ENCODE peak calls at places on chromosomes 2 and 18, in four cellular contexts. One of them, this sample, is unnamed.

GRCh38 chr2:157046396-157046795 is 211.1 kb upstream of the GALNT5 start:
- DNase-seq in AG09309: no peak
- DNase-seq in fibroblast of mammary gland: no peak
- DNase-seq in SK-N-SH: no peak
- DNase-seq in this sample: no peak

GRCh38 chr18:9827856-9828793 is 57.6 kb upstream of the TXNDC2 start:
- DNase-seq in SK-N-SH: no peak
- DNase-seq in AG09309: peak
- DNase-seq in fibroblast of mammary gland: peak
- DNase-seq in this sample: peak

GRCh38 chr18:7388752-7389151 is 157.9 kb downstream of the LRRC30 start:
- DNase-seq in AG09309: no peak
- DNase-seq in fibroblast of mammary gland: no peak
- DNase-seq in SK-N-SH: peak
- DNase-seq in this sample: no peak

GRCh38 chr2:183868707-183869106 is 729.6 kb upstream of the ZNF804A start:
- DNase-seq in fibroblast of mammary gland: peak
- DNase-seq in SK-N-SH: no peak
- DNase-seq in AG09309: no peak
- DNase-seq in this sample: no peak

GRCh38 chr2:54380627-54381026 is 75.5 kb upstream of the SPTBN1 start:
- DNase-seq in AG09309: no peak
- DNase-seq in SK-N-SH: no peak
- DNase-seq in fibroblast of mammary gland: no peak
- DNase-seq in this sample: no peak

GRCh38 chr18:42706029-42706608 is 409.4 kb downstream of the RIT2 start:
- DNase-seq in fibroblast of mammary gland: no peak
- DNase-seq in AG09309: no peak
- DNase-seq in SK-N-SH: no peak
- DNase-seq in this sample: no peak

GRCh38 chr18:59996370-59996966 is 96.7 kb downstream of the PMAIP1 start:
- DNase-seq in SK-N-SH: peak
- DNase-seq in AG09309: peak
- DNase-seq in fibroblast of mammary gland: peak
- DNase-seq in this sample: peak

GRCh38 chr18:61581578-61582204 is 248.5 kb downstream of the CDH20 start:
- DNase-seq in AG09309: no peak
- DNase-seq in SK-N-SH: peak
- DNase-seq in fibroblast of mammary gland: peak
- DNase-seq in this sample: no peak

GRCh38 chr2:219249203-219249980 is 3.7 kb upstream of the TUBA4B start:
- DNase-seq in fibroblast of mammary gland: peak
- DNase-seq in AG09309: peak
- DNase-seq in SK-N-SH: no peak
- DNase-seq in this sample: peak

GRCh38 chr2:38806001-38806400 is 28.0 kb downstream of the GEMIN6 start:
- DNase-seq in AG09309: no peak
- DNase-seq in fibroblast of mammary gland: no peak
- DNase-seq in SK-N-SH: no peak
- DNase-seq in this sample: no peak

GRCh38 chr2:84894758-84895520 is 10.5 kb upstream of the TMSB10 start:
- DNase-seq in SK-N-SH: no peak
- DNase-seq in fibroblast of mammary gland: peak
- DNase-seq in AG09309: no peak
- DNase-seq in this sample: no peak

GRCh38 chr2:105856576-105856975 is 111.9 kb downstream of the NCK2 start:
- DNase-seq in SK-N-SH: no peak
- DNase-seq in fibroblast of mammary gland: no peak
- DNase-seq in AG09309: no peak
- DNase-seq in this sample: no peak

GRCh38 chr2:118856978-118857676 is 9.7 kb upstream of the EN1 start:
- DNase-seq in fibroblast of mammary gland: no peak
- DNase-seq in AG09309: no peak
- DNase-seq in SK-N-SH: peak
- DNase-seq in this sample: no peak

GRCh38 chr2:156589381-156590079 is 153.4 kb downstream of the GPD2 start:
- DNase-seq in SK-N-SH: peak
- DNase-seq in AG09309: peak
- DNase-seq in fibroblast of mammary gland: peak
- DNase-seq in this sample: peak

GRCh38 chr18:8367217-8367988 is 241.8 kb upstream of the RAB12 start:
- DNase-seq in SK-N-SH: peak
- DNase-seq in AG09309: no peak
- DNase-seq in fibroblast of mammary gland: no peak
- DNase-seq in this sample: no peak

GRCh38 chr2:197011777-197012641 is 85.5 kb upstream of the PGAP1 start:
- DNase-seq in fibroblast of mammary gland: peak
- DNase-seq in SK-N-SH: peak
- DNase-seq in AG09309: peak
- DNase-seq in this sample: no peak

GRCh38 chr2:2939078-2939795 is 438.4 kb downstream of the EIPR1 start:
- DNase-seq in fibroblast of mammary gland: no peak
- DNase-seq in AG09309: no peak
- DNase-seq in SK-N-SH: peak
- DNase-seq in this sample: no peak

GRCh38 chr2:71877636-71878035 is 270.0 kb downstream of the CYP26B1 start:
- DNase-seq in fibroblast of mammary gland: no peak
- DNase-seq in SK-N-SH: no peak
- DNase-seq in AG09309: no peak
- DNase-seq in this sample: no peak

GRCh38 chr18:159037-159652 is 788 bp downstream of the USP14 start:
- DNase-seq in fibroblast of mammary gland: no peak
- DNase-seq in AG09309: no peak
- DNase-seq in SK-N-SH: peak
- DNase-seq in this sample: no peak

GRCh38 chr18:79987566-79987965 is 797 bp downstream of the TXNL4A start:
- DNase-seq in AG09309: no peak
- DNase-seq in SK-N-SH: no peak
- DNase-seq in fibroblast of mammary gland: peak
- DNase-seq in this sample: no peak

GRCh38 chr2:200787351-200788128 is 24.2 kb upstream of the BZW1 start:
- DNase-seq in AG09309: peak
- DNase-seq in SK-N-SH: no peak
- DNase-seq in fibroblast of mammary gland: peak
- DNase-seq in this sample: no peak

GRCh38 chr2:133364636-133365035 is 203.6 kb downstream of the NCKAP5 start:
- DNase-seq in AG09309: no peak
- DNase-seq in SK-N-SH: no peak
- DNase-seq in fibroblast of mammary gland: no peak
- DNase-seq in this sample: no peak

GRCh38 chr18:6741290-6741689 is 11.8 kb downstream of the ARHGAP28 start:
- DNase-seq in SK-N-SH: no peak
- DNase-seq in fibroblast of mammary gland: peak
- DNase-seq in AG09309: peak
- DNase-seq in this sample: peak

GRCh38 chr2:143901185-143901842 is 618.6 kb downstream of the ZEB2 start:
- DNase-seq in SK-N-SH: no peak
- DNase-seq in AG09309: peak
- DNase-seq in fibroblast of mammary gland: peak
- DNase-seq in this sample: peak

GRCh38 chr2:192247456-192247855 is 52.7 kb upstream of the TMEFF2 start:
- DNase-seq in SK-N-SH: no peak
- DNase-seq in AG09309: no peak
- DNase-seq in fibroblast of mammary gland: peak
- DNase-seq in this sample: no peak

DNA sequence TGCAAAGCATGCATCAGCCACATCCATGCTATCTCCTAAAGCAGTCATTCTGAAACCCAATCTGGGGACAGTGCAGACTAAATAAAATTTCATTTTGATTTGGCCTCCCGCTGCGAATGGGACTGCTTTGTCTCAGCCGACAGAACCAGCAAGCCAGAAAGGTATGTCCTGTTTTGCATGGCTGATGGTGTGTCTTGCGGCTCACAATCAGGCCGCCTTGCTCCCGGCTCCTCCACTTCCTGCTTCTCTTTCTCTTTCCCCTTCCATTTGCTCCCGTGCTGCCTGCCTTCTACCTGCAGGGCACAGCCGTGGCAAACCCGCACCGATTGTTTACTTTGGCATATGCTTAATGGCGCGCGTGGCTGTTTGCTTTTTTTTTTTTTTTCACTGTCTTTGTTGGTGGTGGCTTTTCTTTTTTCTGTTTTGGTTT is 419.5 kb upstream of the POU3F3 start:
- DNase-seq in SK-N-SH: peak
- DNase-seq in fibroblast of mammary gland: no peak
- DNase-seq in AG09309: no peak
- DNase-seq in this sample: peak
- H3K4me3 ChIP-seq in SK-N-SH: no peak
- H3K4me3 ChIP-seq in fibroblast of mammary gland: no peak
- H3K4me3 ChIP-seq in AG09309: no peak
- H3K4me3 ChIP-seq in this sample: peak

DNA sequence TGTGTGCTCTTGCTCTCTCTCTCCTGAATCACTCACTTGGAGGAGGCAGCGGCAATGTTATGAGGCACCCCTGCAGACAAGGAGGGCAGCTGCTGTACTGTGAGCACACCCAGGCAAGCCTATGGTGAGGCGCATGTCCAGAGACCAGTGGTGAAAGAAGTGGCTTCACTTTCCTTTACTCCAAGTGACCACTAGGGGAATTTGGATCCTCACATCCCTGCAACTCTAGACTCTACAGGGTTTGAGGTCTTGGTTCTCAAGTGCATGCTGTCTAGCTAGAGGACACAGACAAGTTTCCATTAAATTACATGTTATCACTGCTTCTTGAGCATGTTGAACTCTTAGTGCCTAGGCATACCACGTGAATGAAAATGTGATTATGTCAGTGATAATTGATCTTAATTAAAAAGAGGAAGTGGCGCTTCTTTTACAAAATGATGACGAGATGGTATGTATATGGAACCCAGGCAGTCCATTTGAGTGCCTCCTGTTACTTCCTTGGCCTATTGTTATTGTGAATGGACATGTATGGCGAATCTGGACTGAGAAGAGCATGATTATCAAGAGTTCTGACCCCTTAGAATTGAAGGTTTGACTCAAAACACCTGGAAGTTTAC is 181.0 kb upstream of the CDH2 start:
- DNase-seq in AG09309: no peak
- DNase-seq in SK-N-SH: no peak
- DNase-seq in fibroblast of mammary gland: no peak
- DNase-seq in this sample: no peak
- TF ChIP-seq CTCF in AG09309: no peak
- TF ChIP-seq CTCF in SK-N-SH: peak
- TF ChIP-seq CTCF in fibroblast of mammary gland: peak
- TF ChIP-seq CTCF in this sample: peak

DNA sequence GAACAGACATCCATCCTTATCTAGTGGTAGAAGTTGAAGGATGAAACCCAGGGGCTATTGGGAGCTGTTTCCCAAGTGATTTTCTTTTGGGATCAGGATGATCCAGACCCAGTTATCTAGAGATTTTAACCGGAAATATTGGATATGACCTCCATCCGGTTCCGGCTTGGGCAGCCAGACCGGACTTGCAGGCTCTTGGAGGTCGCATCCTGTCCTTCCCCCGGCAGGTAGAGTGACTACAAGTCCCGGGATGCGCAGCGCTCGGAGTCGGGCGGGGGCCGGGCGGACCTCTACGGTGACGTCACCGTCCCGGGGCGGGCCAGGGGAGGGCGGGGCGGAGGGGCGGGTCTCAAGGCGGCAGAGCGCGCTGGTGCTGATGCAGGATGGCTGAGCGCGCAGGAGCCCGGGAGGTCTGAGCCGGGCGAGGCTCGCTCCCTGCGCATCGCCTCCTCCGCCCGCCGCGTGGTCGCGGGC is at the start of gene KIF5C:
- DNase-seq in SK-N-SH: peak
- DNase-seq in AG09309: no peak
- DNase-seq in fibroblast of mammary gland: peak
- DNase-seq in this sample: no peak
- H3K4me3 ChIP-seq in SK-N-SH: peak
- H3K4me3 ChIP-seq in AG09309: peak
- H3K4me3 ChIP-seq in fibroblast of mammary gland: peak
- H3K4me3 ChIP-seq in this sample: peak

GRCh38 chr2:149594411-149594810 is 6.8 kb upstream of the MMADHC start:
- DNase-seq in fibroblast of mammary gland: no peak
- DNase-seq in AG09309: no peak
- DNase-seq in SK-N-SH: no peak
- DNase-seq in this sample: no peak

GRCh38 chr2:149597050-149598013 is 9.8 kb upstream of the MMADHC start:
- DNase-seq in AG09309: peak
- DNase-seq in SK-N-SH: peak
- DNase-seq in fibroblast of mammary gland: peak
- DNase-seq in this sample: peak

GRCh38 chr2:149598014-149598395 is 10.4 kb upstream of the MMADHC start:
- DNase-seq in fibroblast of mammary gland: peak
- DNase-seq in SK-N-SH: peak
- DNase-seq in AG09309: no peak
- DNase-seq in this sample: no peak

GRCh38 chr2:149596471-149596870 is 8.9 kb upstream of the MMADHC start:
- DNase-seq in fibroblast of mammary gland: no peak
- DNase-seq in AG09309: no peak
- DNase-seq in SK-N-SH: no peak
- DNase-seq in this sample: no peak

DNA sequence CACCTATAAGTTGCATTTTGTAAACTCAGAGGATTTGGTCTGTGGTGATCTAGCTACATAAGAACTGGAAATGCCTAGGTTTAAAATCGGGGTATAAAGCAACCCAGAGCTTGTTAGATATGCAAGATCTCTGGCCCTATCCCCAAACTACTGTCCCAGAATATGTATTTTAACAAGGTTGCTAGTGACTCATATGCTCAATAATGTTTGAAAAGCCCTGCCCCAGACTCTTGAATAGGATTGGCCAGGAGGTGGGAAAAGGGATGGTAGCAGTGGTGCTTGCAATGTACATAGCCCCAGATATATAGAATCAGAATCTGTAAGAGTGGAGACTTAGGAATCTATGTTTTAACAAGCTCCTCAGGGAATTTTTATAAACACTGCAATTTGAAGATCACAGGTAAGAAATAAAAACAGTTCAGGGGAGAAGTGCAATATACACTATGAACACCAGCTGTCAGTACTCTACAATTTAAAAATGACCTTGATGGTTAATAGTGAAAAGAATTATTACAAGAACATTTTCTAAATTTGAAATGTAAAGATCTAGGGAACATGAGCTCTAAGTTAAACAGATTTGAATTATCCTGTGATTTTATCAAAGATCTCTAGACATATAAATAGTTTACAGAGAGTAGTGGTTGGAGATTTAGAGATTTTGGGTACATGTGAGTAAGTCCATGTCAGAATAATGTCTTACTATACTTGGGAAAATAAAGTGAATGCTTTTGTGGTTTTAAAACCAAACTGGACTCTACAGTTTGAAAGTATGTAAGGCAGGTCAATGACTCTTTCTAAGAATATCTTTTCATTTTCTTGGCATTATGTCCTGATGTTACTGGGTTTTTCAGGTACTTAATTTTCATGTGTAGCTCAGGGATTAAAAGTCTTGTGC is 7.7 kb upstream of the MMADHC start:
- DNase-seq in fibroblast of mammary gland: no peak
- DNase-seq in AG09309: no peak
- DNase-seq in SK-N-SH: no peak
- DNase-seq in this sample: no peak
- TF ChIP-seq CTCF in fibroblast of mammary gland: peak
- TF ChIP-seq CTCF in AG09309: peak
- TF ChIP-seq CTCF in SK-N-SH: peak
- TF ChIP-seq CTCF in this sample: peak

DNA sequence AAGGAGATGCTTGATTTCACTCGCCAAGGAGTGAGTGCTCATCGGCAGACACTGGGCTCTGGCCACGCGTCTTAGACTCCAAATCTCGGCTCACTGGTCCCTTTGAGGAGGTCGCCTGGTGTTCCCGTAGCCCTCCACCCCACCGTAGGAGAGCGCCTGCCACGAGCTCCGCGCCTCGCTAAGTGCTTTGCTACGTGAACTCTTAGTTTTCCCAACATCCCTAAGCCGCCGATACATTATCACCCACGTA is 805 bp upstream of the LIPG start:
- DNase-seq in fibroblast of mammary gland: peak
- DNase-seq in AG09309: no peak
- DNase-seq in SK-N-SH: peak
- DNase-seq in this sample: no peak
- H3K4me3 ChIP-seq in fibroblast of mammary gland: peak
- H3K4me3 ChIP-seq in AG09309: peak
- H3K4me3 ChIP-seq in SK-N-SH: peak
- H3K4me3 ChIP-seq in this sample: peak